ENCODE peak calls at places on chromosomes 2 and 18, in eight cellular contexts. One of them, this sample, is unnamed. For H3K36me3, H3K4me1 and H3K27me3, the result is how much of the 10 kb centered on the place peaks cover.

GRCh38 chr2:241029599-241030332 is 31.3 kb downstream of the SNED1 start:
- DNase-seq in stomach: no peak
- DNase-seq in CD8-positive, alpha-beta T cell: no peak
- DNase-seq in right atrium auricular region: peak
- DNase-seq in GM12878: no peak
- DNase-seq in left lung: no peak
- DNase-seq in tibial artery: no peak
- DNase-seq in astrocyte: no peak
- DNase-seq in this sample: no peak

GRCh38 chr2:160415991-160416390 is 77.6 kb downstream of the RBMS1 start:
- DNase-seq in tibial artery: no peak
- DNase-seq in stomach: no peak
- DNase-seq in GM12878: no peak
- DNase-seq in CD8-positive, alpha-beta T cell: no peak
- DNase-seq in right atrium auricular region: no peak
- DNase-seq in left lung: no peak
- DNase-seq in astrocyte: peak
- DNase-seq in this sample: no peak

GRCh38 chr18:48913201-48913600 is 37.6 kb downstream of the SMAD7 start:
- DNase-seq in left lung: no peak
- DNase-seq in right atrium auricular region: no peak
- DNase-seq in astrocyte: no peak
- DNase-seq in stomach: peak
- DNase-seq in tibial artery: no peak
- DNase-seq in CD8-positive, alpha-beta T cell: no peak
- DNase-seq in GM12878: no peak
- DNase-seq in this sample: no peak

GRCh38 chr18:63422862-63423304 is 607 bp upstream of the VPS4B start:
- DNase-seq in tibial artery: no peak
- DNase-seq in astrocyte: no peak
- DNase-seq in CD8-positive, alpha-beta T cell: no peak
- DNase-seq in left lung: no peak
- DNase-seq in GM12878: no peak
- DNase-seq in stomach: no peak
- DNase-seq in right atrium auricular region: no peak
- DNase-seq in this sample: no peak

GRCh38 chr18:41938445-41938844 is 16.6 kb upstream of the PIK3C3 start:
- DNase-seq in left lung: no peak
- DNase-seq in stomach: no peak
- DNase-seq in GM12878: no peak
- DNase-seq in astrocyte: peak
- DNase-seq in tibial artery: no peak
- DNase-seq in right atrium auricular region: no peak
- DNase-seq in CD8-positive, alpha-beta T cell: no peak
- DNase-seq in this sample: no peak

GRCh38 chr2:144516417-144516980 is 3.4 kb downstream of the ZEB2 start:
- DNase-seq in right atrium auricular region: no peak
- DNase-seq in astrocyte: no peak
- DNase-seq in GM12878: no peak
- DNase-seq in CD8-positive, alpha-beta T cell: no peak
- DNase-seq in tibial artery: no peak
- DNase-seq in stomach: no peak
- DNase-seq in left lung: no peak
- DNase-seq in this sample: no peak

GRCh38 chr2:65198737-65199136 is 28.9 kb upstream of the ACTR2 start:
- DNase-seq in astrocyte: peak
- DNase-seq in stomach: no peak
- DNase-seq in right atrium auricular region: no peak
- DNase-seq in tibial artery: no peak
- DNase-seq in left lung: no peak
- DNase-seq in GM12878: no peak
- DNase-seq in CD8-positive, alpha-beta T cell: no peak
- DNase-seq in this sample: no peak

GRCh38 chr18:46250084-46250811 is 146.1 kb downstream of the HAUS1 start:
- DNase-seq in stomach: peak
- DNase-seq in CD8-positive, alpha-beta T cell: no peak
- DNase-seq in left lung: no peak
- DNase-seq in GM12878: peak
- DNase-seq in right atrium auricular region: no peak
- DNase-seq in tibial artery: no peak
- DNase-seq in astrocyte: peak
- DNase-seq in this sample: peak

GRCh38 chr2:216584112-216584511 is 49.1 kb upstream of the IGFBP2 start:
- DNase-seq in GM12878: no peak
- DNase-seq in left lung: no peak
- DNase-seq in right atrium auricular region: no peak
- DNase-seq in CD8-positive, alpha-beta T cell: no peak
- DNase-seq in stomach: no peak
- DNase-seq in astrocyte: no peak
- DNase-seq in tibial artery: no peak
- DNase-seq in this sample: no peak

GRCh38 chr2:14051401-14051800 is 581.1 kb upstream of the LRATD1 start:
- DNase-seq in GM12878: no peak
- DNase-seq in tibial artery: no peak
- DNase-seq in astrocyte: no peak
- DNase-seq in right atrium auricular region: no peak
- DNase-seq in stomach: no peak
- DNase-seq in CD8-positive, alpha-beta T cell: no peak
- DNase-seq in left lung: no peak
- DNase-seq in this sample: no peak

GRCh38 chr2:185208261-185208660 is 530.3 kb upstream of the FSIP2 start:
- DNase-seq in tibial artery: no peak
- DNase-seq in CD8-positive, alpha-beta T cell: no peak
- DNase-seq in right atrium auricular region: no peak
- DNase-seq in astrocyte: peak
- DNase-seq in stomach: peak
- DNase-seq in GM12878: no peak
- DNase-seq in left lung: no peak
- DNase-seq in this sample: no peak

GRCh38 chr2:162629085-162629484 is 209.5 kb downstream of the KCNH7 start:
- DNase-seq in GM12878: no peak
- DNase-seq in stomach: no peak
- DNase-seq in right atrium auricular region: no peak
- DNase-seq in left lung: no peak
- DNase-seq in astrocyte: no peak
- DNase-seq in CD8-positive, alpha-beta T cell: no peak
- DNase-seq in tibial artery: no peak
- DNase-seq in this sample: no peak

GRCh38 chr18:54357082-54357659 is 487 bp downstream of the STARD6 start:
- DNase-seq in CD8-positive, alpha-beta T cell: no peak
- DNase-seq in GM12878: no peak
- DNase-seq in right atrium auricular region: no peak
- DNase-seq in tibial artery: no peak
- DNase-seq in astrocyte: no peak
- DNase-seq in left lung: no peak
- DNase-seq in stomach: no peak
- DNase-seq in this sample: no peak

GRCh38 chr2:207395535-207396251 is 134.1 kb upstream of the CREB1 start:
- DNase-seq in GM12878: no peak
- DNase-seq in CD8-positive, alpha-beta T cell: no peak
- DNase-seq in right atrium auricular region: no peak
- DNase-seq in astrocyte: peak
- DNase-seq in tibial artery: no peak
- DNase-seq in left lung: no peak
- DNase-seq in stomach: no peak
- DNase-seq in this sample: no peak

GRCh38 chr2:10414591-10414990 is 33.5 kb downstream of the ODC1 start:
- DNase-seq in CD8-positive, alpha-beta T cell: no peak
- DNase-seq in tibial artery: no peak
- DNase-seq in astrocyte: no peak
- DNase-seq in stomach: no peak
- DNase-seq in right atrium auricular region: no peak
- DNase-seq in GM12878: no peak
- DNase-seq in left lung: no peak
- DNase-seq in this sample: no peak

GRCh38 chr2:12967804-12968203 is 251.1 kb downstream of the TRIB2 start:
- DNase-seq in tibial artery: no peak
- DNase-seq in right atrium auricular region: no peak
- DNase-seq in astrocyte: no peak
- DNase-seq in left lung: no peak
- DNase-seq in CD8-positive, alpha-beta T cell: no peak
- DNase-seq in stomach: no peak
- DNase-seq in GM12878: no peak
- DNase-seq in this sample: no peak

GRCh38 chr2:225104971-225105370 is 62.7 kb upstream of the DOCK10 start:
- DNase-seq in stomach: no peak
- DNase-seq in astrocyte: peak
- DNase-seq in left lung: no peak
- DNase-seq in CD8-positive, alpha-beta T cell: no peak
- DNase-seq in right atrium auricular region: no peak
- DNase-seq in tibial artery: no peak
- DNase-seq in GM12878: no peak
- DNase-seq in this sample: no peak

GRCh38 chr2:231276986-231277385 is 78.6 kb downstream of the ARMC9 start:
- DNase-seq in astrocyte: no peak
- DNase-seq in CD8-positive, alpha-beta T cell: no peak
- DNase-seq in left lung: no peak
- DNase-seq in tibial artery: no peak
- DNase-seq in stomach: no peak
- DNase-seq in right atrium auricular region: no peak
- DNase-seq in GM12878: no peak
- DNase-seq in this sample: no peak

GRCh38 chr2:41774011-41774605 is 273.7 kb upstream of the PKDCC start:
- DNase-seq in CD8-positive, alpha-beta T cell: no peak
- DNase-seq in GM12878: no peak
- DNase-seq in tibial artery: no peak
- DNase-seq in left lung: no peak
- DNase-seq in astrocyte: no peak
- DNase-seq in right atrium auricular region: no peak
- DNase-seq in stomach: no peak
- DNase-seq in this sample: no peak

GRCh38 chr2:63048367-63049171 is 2.1 kb upstream of the OTX1 start:
- DNase-seq in stomach: no peak
- DNase-seq in astrocyte: no peak
- DNase-seq in right atrium auricular region: no peak
- DNase-seq in left lung: no peak
- DNase-seq in GM12878: no peak
- DNase-seq in tibial artery: no peak
- DNase-seq in CD8-positive, alpha-beta T cell: no peak
- DNase-seq in this sample: no peak

GRCh38 chr2:30656079-30656478 is 151.2 kb downstream of the CAPN13 start:
- DNase-seq in CD8-positive, alpha-beta T cell: no peak
- DNase-seq in right atrium auricular region: no peak
- DNase-seq in stomach: no peak
- DNase-seq in astrocyte: peak
- DNase-seq in left lung: no peak
- DNase-seq in GM12878: no peak
- DNase-seq in tibial artery: no peak
- DNase-seq in this sample: no peak

GRCh38 chr18:24026457-24026856 is 11.9 kb downstream of the TTC39C start:
- DNase-seq in tibial artery: no peak
- DNase-seq in stomach: no peak
- DNase-seq in GM12878: no peak
- DNase-seq in astrocyte: no peak
- DNase-seq in CD8-positive, alpha-beta T cell: no peak
- DNase-seq in right atrium auricular region: no peak
- DNase-seq in left lung: no peak
- DNase-seq in this sample: no peak

GRCh38 chr2:207394203-207394741 is 135.5 kb upstream of the CREB1 start:
- DNase-seq in stomach: no peak
- DNase-seq in right atrium auricular region: no peak
- DNase-seq in CD8-positive, alpha-beta T cell: no peak
- DNase-seq in astrocyte: peak
- DNase-seq in GM12878: no peak
- DNase-seq in tibial artery: no peak
- DNase-seq in left lung: no peak
- DNase-seq in this sample: no peak

GRCh38 chr2:98806266-98806697 is 75.3 kb upstream of the MGAT4A start:
- DNase-seq in astrocyte: peak
- DNase-seq in CD8-positive, alpha-beta T cell: no peak
- DNase-seq in left lung: peak
- DNase-seq in GM12878: no peak
- DNase-seq in stomach: peak
- DNase-seq in right atrium auricular region: no peak
- DNase-seq in tibial artery: peak
- DNase-seq in this sample: peak

GRCh38 chr2:54975175-54975574 is 75.1 kb downstream of the RTN4 start:
- DNase-seq in astrocyte: no peak
- DNase-seq in GM12878: no peak
- DNase-seq in left lung: no peak
- DNase-seq in stomach: no peak
- DNase-seq in right atrium auricular region: no peak
- DNase-seq in tibial artery: no peak
- DNase-seq in CD8-positive, alpha-beta T cell: no peak
- DNase-seq in this sample: no peak
- H3K36me3 ChIP-seq in astrocyte: half or more
- H3K36me3 ChIP-seq in GM12878: under half
- H3K36me3 ChIP-seq in left lung: under half
- H3K36me3 ChIP-seq in stomach: under half
- H3K36me3 ChIP-seq in right atrium auricular region: under half
- H3K36me3 ChIP-seq in tibial artery: under half
- H3K36me3 ChIP-seq in CD8-positive, alpha-beta T cell: under half
- H3K36me3 ChIP-seq in this sample: under half

GRCh38 chr2:167843203-167843602 is 404.2 kb downstream of the STK39 start:
- DNase-seq in right atrium auricular region: no peak
- DNase-seq in astrocyte: no peak
- DNase-seq in GM12878: no peak
- DNase-seq in stomach: no peak
- DNase-seq in tibial artery: no peak
- DNase-seq in CD8-positive, alpha-beta T cell: no peak
- DNase-seq in left lung: no peak
- DNase-seq in this sample: no peak
- H3K4me1 ChIP-seq in right atrium auricular region: under half
- H3K4me1 ChIP-seq in astrocyte: under half
- H3K4me1 ChIP-seq in GM12878: under half
- H3K4me1 ChIP-seq in stomach: under half
- H3K4me1 ChIP-seq in tibial artery: under half
- H3K4me1 ChIP-seq in CD8-positive, alpha-beta T cell: under half
- H3K4me1 ChIP-seq in left lung: under half
- H3K4me1 ChIP-seq in this sample: under half

GRCh38 chr18:78767648-78768071 is 212.0 kb upstream of the SALL3 start:
- DNase-seq in CD8-positive, alpha-beta T cell: no peak
- DNase-seq in tibial artery: no peak
- DNase-seq in astrocyte: no peak
- DNase-seq in right atrium auricular region: peak
- DNase-seq in left lung: no peak
- DNase-seq in stomach: no peak
- DNase-seq in GM12878: no peak
- DNase-seq in this sample: no peak
- H3K27me3 ChIP-seq in CD8-positive, alpha-beta T cell: under half
- H3K27me3 ChIP-seq in tibial artery: under half
- H3K27me3 ChIP-seq in astrocyte: under half
- H3K27me3 ChIP-seq in right atrium auricular region: under half
- H3K27me3 ChIP-seq in left lung: half or more
- H3K27me3 ChIP-seq in stomach: half or more
- H3K27me3 ChIP-seq in GM12878: under half
- H3K27me3 ChIP-seq in this sample: under half

DNA sequence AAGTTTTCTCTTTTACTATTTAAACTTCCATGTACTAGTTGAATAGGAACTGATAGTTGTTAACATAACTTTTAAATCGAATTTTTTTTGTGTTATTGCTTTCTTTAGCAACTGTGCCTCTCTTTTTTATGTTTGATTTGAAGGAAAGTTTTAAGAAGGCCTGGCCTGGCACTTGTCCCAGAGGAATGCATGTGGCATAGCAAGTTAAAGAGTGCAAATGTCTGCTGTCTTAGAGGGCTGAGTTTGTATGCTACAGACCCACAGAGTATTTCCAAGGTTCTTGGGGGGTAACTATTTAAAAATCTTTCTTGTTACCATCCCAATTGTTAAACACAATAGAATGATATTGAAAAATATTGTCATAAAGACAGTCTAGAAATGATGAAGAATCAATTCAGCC is 47.0 kb downstream of the MTCL1 start:
- DNase-seq in CD8-positive, alpha-beta T cell: no peak
- DNase-seq in astrocyte: peak
- DNase-seq in tibial artery: no peak
- DNase-seq in stomach: no peak
- DNase-seq in GM12878: no peak
- DNase-seq in left lung: no peak
- DNase-seq in right atrium auricular region: no peak
- DNase-seq in this sample: peak
- H3K36me3 ChIP-seq in CD8-positive, alpha-beta T cell: under half
- H3K36me3 ChIP-seq in astrocyte: under half
- H3K36me3 ChIP-seq in tibial artery: under half
- H3K36me3 ChIP-seq in stomach: under half
- H3K36me3 ChIP-seq in GM12878: under half
- H3K36me3 ChIP-seq in left lung: under half
- H3K36me3 ChIP-seq in right atrium auricular region: under half
- H3K36me3 ChIP-seq in this sample: under half